ENCODE peak calls at places on chromosomes 13 and 19, in nine cellular contexts. T is T-helper 2 cell; Y is fibroblast of mammary gland; P is anterior cingulate cortex; R is ecto neural progenitor cell; B is activated CD4-positive, CD25-positive, alpha-beta regulatory T cell treated with anti-CD3 and anti-CD28 coated beads, Interleukin-2, amount 50 U/mL, for 16 hours; O is stimulated activated CD8-positive, alpha-beta memory T cell treated with anti-CD3 and anti-CD28 coated beads, Interleukin-4, amount 100 ng/mL, for 1 hour; N is midbrain; M is right atrium auricular region. I is an unnamed sample.

GRCh38 chr13:79392882-79393563 is 13.0 kb downstream of the RBM26 start:
- DNase-seq in T (no peak), Y (peak; percentile 75), P (no peak), R (no peak), B (no peak), O (no peak), N (no peak), M (no peak), I (peak; percentile 11)

GRCh38 chr19:20102097-20102496 is 24.3 kb downstream of the ZNF90 start:
- DNase-seq in T (no peak), Y (no peak), P (no peak), R (no peak), B (no peak), O (no peak), N (no peak), M (no peak), I (no peak)

GRCh38 chr19:799076-799881 is 2.0 kb downstream of the PTBP1 start:
- DNase-seq in T (no peak), Y (peak; percentile 53), P (no peak), R (peak; percentile 70), B (no peak), O (no peak), N (no peak), M (no peak), I (no peak)

GRCh38 chr19:49890349-49891311 is 6.1 kb downstream of the IL4I1 start:
- DNase-seq in T (peak; percentile 47), Y (no peak), P (no peak), R (peak; percentile 88), B (no peak), O (peak; percentile 37), N (no peak), M (no peak), I (no peak)

GRCh38 chr13:43122706-43123268 is 99.4 kb downstream of the DNAJC15 start:
- DNase-seq in T (no peak), Y (no peak), P (no peak), R (no peak), B (no peak), O (no peak), N (no peak), M (no peak), I (no peak)

GRCh38 chr13:31053896-31054295 is 107.8 kb downstream of the HSPH1 start:
- DNase-seq in T (no peak), Y (no peak), P (no peak), R (no peak), B (no peak), O (no peak), N (no peak), M (no peak), I (no peak)

GRCh38 chr19:55649579-55650557 is 1.9 kb downstream of the CCDC106 start:
- DNase-seq in T (no peak), Y (no peak), P (no peak), R (no peak), B (no peak), O (no peak), N (no peak), M (no peak), I (no peak)

GRCh38 chr19:15452111-15453047 is 2.6 kb upstream of the WIZ start:
- DNase-seq in T (no peak), Y (peak; percentile 82), P (no peak), R (peak; percentile 95), B (no peak), O (no peak), N (peak; percentile 10), M (peak; percentile 93), I (no peak)

GRCh38 chr19:13400296-13400695 is 106.0 kb downstream of the CACNA1A start:
- DNase-seq in T (no peak), Y (peak; percentile 6), P (no peak), R (no peak), B (no peak), O (no peak), N (no peak), M (no peak), I (no peak)

GRCh38 chr19:29860492-29860891 is 48.7 kb downstream of the CCNE1 start:
- DNase-seq in T (no peak), Y (no peak), P (no peak), R (no peak), B (no peak), O (no peak), N (no peak), M (no peak), I (no peak)

GRCh38 chr13:95937700-95938320 is 115.4 kb downstream of the UGGT2 start:
- DNase-seq in T (no peak), Y (no peak), P (no peak), R (no peak), B (no peak), O (no peak), N (no peak), M (no peak), I (no peak)

GRCh38 chr19:872266-872951 is 12.9 kb downstream of the CFD start:
- DNase-seq in T (peak; percentile 68), Y (peak; percentile 59), P (no peak), R (peak; percentile 75), B (peak; percentile 66), O (peak; percentile 66), N (no peak), M (no peak), I (peak; percentile 52)